ENCODE peak calls at places on chromosome 1, in five cellular contexts. Y is neural progenitor cell, D is NCI-H748 treated with DMSO at 0.1 percent for 48 hours, U is BJ, S is GM12891. X is an unnamed sample.

GRCh38 chr1:116024629-116025028 is 48.3 kb downstream of the SLC22A15 start:
- DNase-seq in Y (no peak), D (no peak), U (no peak), S (no peak), X (no peak)

GRCh38 chr1:14102180-14102579 is 402.2 kb downstream of the PRDM2 start:
- DNase-seq in Y (no peak), D (no peak), U (no peak), S (no peak), X (no peak)

GRCh38 chr1:221440658-221441057 is 301.2 kb downstream of the DUSP10 start:
- DNase-seq in Y (peak), D (no peak), U (no peak), S (no peak), X (peak)

GRCh38 chr1:170592591-170593111 is 60.7 kb downstream of the GORAB start:
- DNase-seq in Y (no peak), D (no peak), U (peak), S (no peak), X (no peak)

GRCh38 chr1:236489710-236490377 is 33.9 kb upstream of the LGALS8 start:
- DNase-seq in Y (peak), D (peak), U (no peak), S (no peak), X (peak)

GRCh38 chr1:114299331-114300005 is 145.8 kb upstream of the SYT6 start:
- DNase-seq in Y (no peak), D (no peak), U (no peak), S (no peak), X (no peak)

GRCh38 chr1:32701951-32702598 is 495 bp downstream of the SYNC start:
- DNase-seq in Y (peak), D (no peak), U (no peak), S (no peak), X (no peak)

GRCh38 chr1:207045466-207045865 is 5.5 kb downstream of the YOD1 start:
- DNase-seq in Y (no peak), D (no peak), U (no peak), S (no peak), X (no peak)

GRCh38 chr1:36567601-36568341 is 85.1 kb upstream of the CSF3R start:
- DNase-seq in Y (peak), D (no peak), U (no peak), S (no peak), X (peak)

GRCh38 chr1:12453400-12454343 is 164.3 kb downstream of the DHRS3 start:
- DNase-seq in Y (no peak), D (no peak), U (no peak), S (no peak), X (no peak)